ENCODE peak calls at places on chromosomes 16 and 17, in four cellular contexts. U, Z, B and G are unnamed samples.

GRCh38 chr17:80023261-80024205 is 12.1 kb downstream of the TBC1D16 start:
- DNase-seq in B (no peak), U (no peak), Z (no peak), G (no peak)

GRCh38 chr16:84832488-84833141 is 12.8 kb downstream of the CRISPLD2 start:
- DNase-seq in B (peak; percentile 72), U (peak; percentile 97), Z (no peak), G (no peak)

GRCh38 chr17:44086364-44087311 is 16.1 kb downstream of the G6PC3 start:
- DNase-seq in Z (no peak), U (peak; percentile 96), B (peak; percentile 67), G (peak; percentile 75)

GRCh38 chr17:28328325-28328724 is 6.9 kb downstream of the IFT20 start:
- DNase-seq in U (no peak), B (no peak), Z (no peak), G (no peak)

GRCh38 chr17:16222406-16222805 is 5.4 kb downstream of the PIGL start:
- DNase-seq in U (no peak), B (no peak), Z (no peak), G (no peak)

GRCh38 chr17:32281011-32281451 is 15.4 kb downstream of the RHBDL3 start:
- DNase-seq in Z (no peak), U (no peak), B (peak; percentile 44), G (no peak)

GRCh38 chr16:89507219-89507833 is 877 bp upstream of the SPG7 start:
- DNase-seq in Z (no peak), B (no peak), U (no peak), G (no peak)

GRCh38 chr16:3095869-3096268 is 3.2 kb downstream of the ZSCAN10 start:
- DNase-seq in Z (no peak), B (no peak), U (peak; percentile 38), G (no peak)

GRCh38 chr16:73020409-73020884 is 27.5 kb downstream of the ZFHX3 start:
- DNase-seq in U (peak; percentile 95), Z (peak; percentile 65), B (peak; percentile 83), G (peak; percentile 84)

GRCh38 chr17:6084226-6085161 is 14.3 kb downstream of the WSCD1 start:
- DNase-seq in U (no peak), Z (no peak), B (no peak), G (no peak)

GRCh38 chr16:58025351-58026138 is at the start of gene MMP15:
- DNase-seq in Z (peak; percentile 86), B (peak; percentile 67), U (peak; percentile 65), G (peak; percentile 83)

GRCh38 chr17:37490638-37491614 is 1.2 kb downstream of the DUSP14 start:
- DNase-seq in U (peak; percentile 96), Z (peak; percentile 87), B (peak; percentile 88), G (peak; percentile 84)

GRCh38 chr17:58630883-58631522 is 60.8 kb downstream of the TEX14 start:
- DNase-seq in U (peak; percentile 98), B (peak; percentile 46), Z (no peak), G (no peak)

GRCh38 chr17:39650121-39650579 is 13.2 kb downstream of the STARD3 start:
- DNase-seq in B (no peak), U (peak; percentile 15), Z (no peak), G (peak; percentile 87)

GRCh38 chr16:77723108-77723514 is 797 bp downstream of the NUDT7 start:
- DNase-seq in U (peak; percentile 28), B (no peak), Z (peak; percentile 6), G (peak; percentile 2)

GRCh38 chr17:41660221-41660711 is 28.4 kb upstream of the EIF1 start:
- DNase-seq in Z (no peak), U (no peak), B (no peak), G (no peak)

GRCh38 chr16:80300456-80300855 is 240.3 kb upstream of the DYNLRB2 start:
- DNase-seq in U (peak; percentile 71), Z (no peak), B (no peak), G (no peak)